ENCODE peak calls at places on chromosomes 1 and 21, in four cellular contexts. R is K562, B is GM23248, X is mesendoderm. O is an unnamed sample.

GRCh38 chr1:223417903-223418663 is 24.9 kb downstream of the CCDC185 start:
- DNase-seq in B (no peak), R (no peak), X (peak; percentile 49), O (no peak)

GRCh38 chr21:45415943-45416611 is 11.1 kb downstream of the COL18A1 start:
- DNase-seq in X (no peak), B (no peak), R (no peak), O (no peak)

GRCh38 chr1:88549536-88549935 is 134.5 kb upstream of the PKN2 start:
- DNase-seq in X (peak; percentile 17), B (peak; percentile 12), R (no peak), O (no peak)

GRCh38 chr21:42312626-42313104 is 2.5 kb downstream of the TFF3 start:
- DNase-seq in X (no peak), B (no peak), R (no peak), O (no peak)

GRCh38 chr1:67479146-67479891 is 49.1 kb upstream of the SERBP1 start:
- DNase-seq in X (no peak), R (peak; percentile 83), B (peak; percentile 36), O (no peak)

GRCh38 chr1:170675825-170676224 is 11.9 kb downstream of the PRRX1 start:
- DNase-seq in B (peak; percentile 65), X (no peak), R (no peak), O (no peak)

GRCh38 chr1:87542697-87543096 is 214.0 kb downstream of the LMO4 start:
- DNase-seq in X (no peak), R (no peak), B (no peak), O (no peak)

GRCh38 chr1:53549781-53550180 is 90.6 kb downstream of the DMRTB1 start:
- DNase-seq in X (no peak), R (no peak), B (no peak), O (no peak)

GRCh38 chr1:185400057-185400456 is 83.0 kb upstream of the IVNS1ABP start:
- DNase-seq in X (no peak), R (no peak), B (peak; percentile 88), O (no peak)

GRCh38 chr1:64042331-64043100 is 160.9 kb upstream of the UBE2U start:
- DNase-seq in X (no peak), B (peak; percentile 91), R (no peak), O (no peak)

GRCh38 chr1:185646202-185646683 is 87.9 kb upstream of the HMCN1 start:
- DNase-seq in R (no peak), X (peak; percentile 99), B (peak; percentile 97), O (no peak)

GRCh38 chr1:38474738-38475623 is 384.6 kb downstream of the RRAGC start:
- DNase-seq in B (no peak), R (no peak), X (peak; percentile 67), O (peak; percentile 84)

GRCh38 chr1:44553771-44554170 is 120.5 kb downstream of the TMEM53 start:
- DNase-seq in R (no peak), B (peak; percentile 76), X (peak; percentile 49), O (no peak)

GRCh38 chr21:10272216-10272615 is 249.2 kb upstream of the TPTE start:
- DNase-seq in X (peak; percentile 53), R (no peak), B (peak; percentile 5), O (no peak)

GRCh38 chr1:2413495-2414296 is 1.3 kb upstream of the PEX10 start:
- DNase-seq in B (no peak), X (peak; percentile 44), R (peak; percentile 62), O (peak; percentile 74)

GRCh38 chr1:200302893-200303250 is 107.0 kb downstream of the ZNF281 start:
- DNase-seq in X (peak; percentile 33), R (no peak), B (peak; percentile 50), O (no peak)

GRCh38 chr1:219329606-219330005 is 155.9 kb downstream of the LYPLAL1 start:
- DNase-seq in B (peak; percentile 65), R (no peak), X (no peak), O (no peak)

GRCh38 chr1:219567341-219567947 is 45.5 kb downstream of the ZC3H11B start:
- DNase-seq in R (no peak), B (peak; percentile 75), X (peak; percentile 47), O (peak; percentile 55)

GRCh38 chr1:159889821-159890252 is 10.1 kb downstream of the CFAP45 start:
- DNase-seq in B (peak; percentile 91), X (peak; percentile 91), R (peak; percentile 50), O (peak; percentile 74)

GRCh38 chr1:228459091-228459993 is 27.8 kb upstream of the RNF187 start:
- DNase-seq in X (peak; percentile 89), B (peak; percentile 89), R (peak; percentile 72), O (no peak)

GRCh38 chr1:119670898-119671297 is 22.8 kb upstream of the ZNF697 start:
- DNase-seq in R (no peak), X (no peak), B (no peak), O (no peak)

GRCh38 chr1:54640863-54641836 is at the start of gene MROH7:
- DNase-seq in B (no peak), X (no peak), R (no peak), O (no peak)

GRCh38 chr1:87795615-87796337 is 467.1 kb downstream of the LMO4 start:
- DNase-seq in R (no peak), B (no peak), X (no peak), O (no peak)

DNA sequence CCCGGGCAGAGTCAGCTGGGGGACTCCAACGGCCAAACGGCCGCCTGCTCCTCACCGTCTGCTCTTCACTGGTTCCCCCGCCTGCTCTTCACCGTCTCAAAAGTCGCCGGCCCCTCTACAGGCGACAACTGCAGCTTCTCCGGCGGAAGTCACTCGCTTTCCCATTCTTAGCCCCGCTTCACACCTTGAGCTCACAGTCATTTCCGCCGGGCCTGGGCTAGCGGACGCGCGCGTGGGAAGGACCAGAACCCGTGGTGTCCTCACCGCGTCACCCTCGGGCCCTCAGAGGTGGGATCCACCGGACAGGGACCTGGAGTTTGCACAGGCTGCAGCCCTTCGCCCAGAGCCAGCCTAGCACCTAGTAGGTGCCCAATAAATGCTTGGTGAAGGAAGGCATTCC is 27.9 kb upstream of the HJV start:
- DNase-seq in X (no peak), R (no peak), B (no peak), O (no peak)
- H3K27ac ChIP-seq in X (no peak overlapping the region), R (no peak overlapping the region), B (no peak overlapping the region), O (no peak overlapping the region)

GRCh38 chr21:28538987-28539622 is 453.6 kb downstream of the LTN1 start:
- DNase-seq in X (no peak), B (peak; percentile 86), R (no peak), O (no peak)
- H3K4me2 ChIP-seq in X (no peak overlapping the region), B (peak overlapping the region; percentile 7), R (no peak overlapping the region), O (no peak overlapping the region)

GRCh38 chr1:111222308-111223125 is 5.0 kb upstream of the CHI3L2 start:
- DNase-seq in R (peak; percentile 91), X (peak; percentile 85), B (peak; percentile 81), O (peak; percentile 93)
- H3K27ac ChIP-seq in R (no peak overlapping the region), X (no peak overlapping the region), B (no peak overlapping the region), O (peak overlapping the region; percentile 96)

GRCh38 chr21:43364261-43364510 is 62.7 kb downstream of the SIK1 start:
- DNase-seq in B (no peak), R (no peak), X (no peak), O (no peak)

GRCh38 chr21:43364851-43365424 is 62.0 kb downstream of the SIK1 start:
- DNase-seq in X (no peak), B (no peak), R (no peak), O (no peak)

GRCh38 chr21:43362928-43363314 is 64.0 kb downstream of the SIK1 start:
- DNase-seq in X (no peak), R (no peak), B (no peak), O (no peak)

GRCh38 chr21:43362306-43362927 is 64.5 kb downstream of the SIK1 start:
- DNase-seq in X (peak; percentile 37), R (no peak), B (peak; percentile 88), O (peak; percentile 85)

DNA sequence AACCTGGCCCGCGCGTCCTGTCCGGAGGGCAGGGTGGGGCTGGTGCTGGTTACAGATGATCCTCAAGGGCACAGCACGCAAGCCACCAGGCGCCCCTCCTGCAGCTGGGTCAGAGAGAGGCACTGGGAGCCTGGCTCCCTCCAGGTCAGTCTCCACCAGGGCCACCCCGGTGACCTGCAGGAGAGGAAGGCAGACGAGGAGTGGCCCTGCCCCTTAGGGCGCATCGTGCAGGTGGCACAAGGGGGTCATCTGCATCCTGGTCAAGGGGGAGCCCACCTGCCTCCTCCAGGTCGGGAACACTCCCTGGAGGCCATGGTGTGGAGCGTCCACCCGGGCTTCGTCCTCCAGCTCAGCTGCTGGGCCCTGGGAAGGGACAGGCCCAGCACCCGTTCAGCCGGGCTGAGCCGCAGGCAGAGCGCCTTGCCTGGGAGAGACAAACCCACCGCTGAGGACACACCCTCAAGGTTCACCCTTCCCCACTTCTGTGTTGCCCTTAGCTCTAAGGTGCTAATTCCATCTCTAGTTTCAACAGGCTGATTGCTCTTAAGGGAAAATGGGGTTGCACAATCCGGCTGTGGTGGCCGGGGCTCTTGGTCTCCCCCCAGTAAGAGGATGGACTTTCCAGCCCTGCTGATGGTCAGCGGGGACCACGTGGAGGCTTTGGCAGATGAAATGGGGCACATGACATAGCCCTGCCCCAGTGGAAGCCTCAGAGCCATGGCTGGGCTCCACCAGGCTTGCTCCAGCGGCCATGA is 63.2 kb downstream of the SIK1 start:
- DNase-seq in R (no peak), B (no peak), X (no peak), O (no peak)
- H3K4me2 ChIP-seq in R (no peak overlapping the region), B (no peak overlapping the region), X (no peak overlapping the region), O (no peak overlapping the region)

DNA sequence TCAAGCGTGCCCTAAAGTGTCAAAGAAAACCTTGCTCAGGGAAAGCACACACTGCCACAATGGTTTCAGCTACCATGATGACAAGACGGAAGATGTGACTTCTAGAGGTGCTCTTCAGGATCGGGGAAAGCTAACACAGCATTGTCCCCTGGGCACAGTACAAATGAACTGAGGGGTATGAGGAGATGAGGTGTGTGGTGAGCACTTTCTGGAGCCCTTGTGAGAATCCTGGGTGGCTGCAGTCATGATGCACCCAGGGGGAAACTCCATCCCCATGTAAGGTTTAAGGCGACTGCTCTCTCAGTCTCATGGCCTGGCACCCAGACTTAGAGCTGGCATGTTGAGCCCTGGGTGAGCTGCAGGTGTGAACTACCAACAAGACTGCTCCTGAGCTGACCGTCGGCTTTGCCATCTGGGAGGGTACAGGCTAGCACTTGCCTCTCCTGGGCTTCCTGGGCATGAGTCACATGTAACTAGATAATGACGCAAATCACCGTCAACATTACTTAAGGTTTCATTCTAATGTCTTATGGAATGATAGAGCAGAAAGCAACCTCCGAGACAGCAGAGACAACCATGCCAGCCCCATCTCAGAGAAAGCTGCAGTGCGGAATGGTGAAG is 144.6 kb downstream of the CLIC6 start:
- DNase-seq in X (no peak), B (peak; percentile 78), R (no peak), O (no peak)
- H3K27ac ChIP-seq in X (no peak overlapping the region), B (peak overlapping the region; percentile 100), R (no peak overlapping the region), O (no peak overlapping the region)

DNA sequence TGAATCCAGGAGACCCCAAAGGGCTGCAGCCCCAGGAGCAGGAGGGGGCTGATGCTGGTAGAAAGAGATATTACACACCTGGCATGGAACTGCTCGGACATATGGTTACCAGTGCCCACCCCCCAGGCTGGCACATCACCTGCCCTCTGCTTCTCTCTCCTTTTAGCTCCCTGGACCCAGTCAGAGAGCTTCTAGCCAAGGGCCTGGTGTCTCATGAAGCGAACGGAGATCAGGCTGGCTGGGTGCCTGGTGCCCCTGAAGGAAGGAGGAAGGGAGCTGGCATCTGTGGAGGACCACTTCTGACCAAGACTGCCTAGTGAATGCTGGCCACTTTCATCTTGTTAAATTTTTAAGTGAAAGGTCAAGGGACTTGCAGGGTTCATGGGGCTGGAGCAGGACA is 53.1 kb downstream of the FOXO6 start:
- DNase-seq in B (no peak), R (no peak), X (no peak), O (no peak)
- H3K4me2 ChIP-seq in B (no peak overlapping the region), R (no peak overlapping the region), X (no peak overlapping the region), O (no peak overlapping the region)

O was measured in Karpas-422.